ENCODE peak calls at places on chromosomes 2 and 18, in ten cellular contexts. U is psoas muscle; K is H9; D is natural killer cell; W is fibroblast of pulmonary artery; T is progenitor cell of endocrine pancreas; I is GM10248; M is fibroblast of the aortic adventitia; F is gastrocnemius medialis; E is CD8-positive, alpha-beta T cell. B is an unnamed sample.

GRCh38 chr2:237701033-237701858 is 73.9 kb downstream of the LRRFIP1 start:
- DNase-seq in U (no peak), K (no peak), D (no peak), W (no peak), T (no peak), I (no peak), M (no peak), F (no peak), E (no peak), B (no peak)

GRCh38 chr18:25422230-25422629 is 70.3 kb upstream of the ZNF521 start:
- DNase-seq in U (no peak), K (no peak), D (no peak), W (no peak), T (no peak), I (no peak), M (no peak), F (no peak), E (no peak), B (no peak)

GRCh38 chr2:11056614-11057013 is 98.7 kb upstream of the SLC66A3 start:
- DNase-seq in U (no peak), K (no peak), D (no peak), W (peak; percentile 63), T (no peak), I (no peak), M (peak; percentile 12), F (no peak), E (no peak), B (peak; percentile 92)

GRCh38 chr2:160609346-160609745 is 115.7 kb upstream of the RBMS1 start:
- DNase-seq in U (no peak), K (no peak), D (no peak), W (no peak), T (no peak), I (no peak), M (no peak), F (no peak), E (no peak), B (no peak)

GRCh38 chr2:157732596-157732995 is 103.9 kb upstream of the ACVR1C start:
- DNase-seq in U (no peak), K (no peak), D (no peak), W (no peak), T (no peak), I (no peak), M (no peak), F (no peak), E (no peak), B (no peak)

GRCh38 chr2:68689553-68690537 is 44.8 kb upstream of the ARHGAP25 start:
- DNase-seq in U (no peak), K (no peak), D (no peak), W (no peak), T (no peak), I (peak; percentile 68), M (no peak), F (no peak), E (no peak), B (no peak)

GRCh38 chr2:224155371-224155770 is 116.3 kb upstream of the SERPINE2 start:
- DNase-seq in U (no peak), K (no peak), D (no peak), W (no peak), T (no peak), I (no peak), M (no peak), F (no peak), E (no peak), B (no peak)

GRCh38 chr18:33277431-33277830 is 163.1 kb downstream of the CCDC178 start:
- DNase-seq in U (no peak), K (no peak), D (no peak), W (no peak), T (no peak), I (no peak), M (no peak), F (no peak), E (no peak), B (no peak)

GRCh38 chr2:55954306-55955035 is 30.9 kb upstream of the EFEMP1 start:
- DNase-seq in U (no peak), K (no peak), D (no peak), W (peak; percentile 78), T (no peak), I (no peak), M (peak; percentile 95), F (peak; percentile 3), E (no peak), B (peak; percentile 65)

GRCh38 chr2:16021611-16022363 is 81.4 kb downstream of the MYCN start:
- DNase-seq in U (no peak), K (no peak), D (no peak), W (no peak), T (no peak), I (no peak), M (no peak), F (no peak), E (no peak), B (no peak)

GRCh38 chr18:67778016-67778415 is 261.5 kb upstream of the DSEL start:
- DNase-seq in U (no peak), K (no peak), D (no peak), W (no peak), T (no peak), I (no peak), M (no peak), F (no peak), E (no peak), B (peak; percentile 28)

GRCh38 chr2:10659898-10660568 is 29.7 kb downstream of the NOL10 start:
- DNase-seq in U (peak; percentile 64), K (peak; percentile 63), D (no peak), W (peak; percentile 82), T (peak; percentile 33), I (no peak), M (peak; percentile 86), F (peak; percentile 14), E (no peak), B (peak; percentile 80)

GRCh38 chr2:43115884-43116283 is 110.5 kb downstream of the ZFP36L2 start:
- DNase-seq in U (no peak), K (no peak), D (no peak), W (no peak), T (no peak), I (no peak), M (no peak), F (no peak), E (no peak), B (no peak)

GRCh38 chr2:150136901-150137300 is 350.6 kb downstream of the RND3 start:
- DNase-seq in U (no peak), K (no peak), D (no peak), W (no peak), T (no peak), I (no peak), M (no peak), F (no peak), E (no peak), B (no peak)

GRCh38 chr2:163610817-163611556 is 124.8 kb downstream of the FIGN start:
- DNase-seq in U (no peak), K (peak; percentile 48), D (no peak), W (no peak), T (no peak), I (peak; percentile 13), M (no peak), F (no peak), E (no peak), B (no peak)

GRCh38 chr18:26429535-26429934 is 118.8 kb downstream of the KCTD1 start:
- DNase-seq in U (no peak), K (no peak), D (no peak), W (peak; percentile 75), T (no peak), I (no peak), M (peak; percentile 73), F (no peak), E (no peak), B (peak; percentile 82)

DNA sequence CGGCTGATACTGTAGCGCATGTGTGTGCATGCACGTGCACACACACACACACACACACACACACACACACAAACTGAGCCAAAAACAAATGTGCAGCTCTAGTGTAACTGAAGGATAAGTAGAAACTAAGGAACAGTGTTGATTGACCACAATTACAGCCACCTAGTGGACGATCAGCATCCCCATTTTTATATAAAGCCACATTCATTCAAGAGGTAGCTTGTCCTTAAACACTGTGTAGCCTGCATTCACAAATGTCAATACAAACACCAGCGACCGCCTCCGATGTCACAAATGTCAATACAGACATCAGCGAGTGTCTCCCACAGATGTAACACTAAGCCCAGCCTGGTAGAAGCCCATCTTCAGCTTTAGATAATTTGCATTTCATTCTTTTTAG is 167.4 kb downstream of the PTGR3 start:
- DNase-seq in U (no peak), K (no peak), D (no peak), W (peak; percentile 46), T (no peak), I (no peak), M (peak; percentile 53), F (no peak), E (no peak), B (peak; percentile 41)
- TF ChIP-seq CTCF in U (peak; percentile 12), K (peak; percentile 64), D (no peak), W (peak; percentile 46), T (peak; percentile 43), I (no peak), M (peak; percentile 52), F (no peak), E (no peak), B (peak; percentile 53)

DNA sequence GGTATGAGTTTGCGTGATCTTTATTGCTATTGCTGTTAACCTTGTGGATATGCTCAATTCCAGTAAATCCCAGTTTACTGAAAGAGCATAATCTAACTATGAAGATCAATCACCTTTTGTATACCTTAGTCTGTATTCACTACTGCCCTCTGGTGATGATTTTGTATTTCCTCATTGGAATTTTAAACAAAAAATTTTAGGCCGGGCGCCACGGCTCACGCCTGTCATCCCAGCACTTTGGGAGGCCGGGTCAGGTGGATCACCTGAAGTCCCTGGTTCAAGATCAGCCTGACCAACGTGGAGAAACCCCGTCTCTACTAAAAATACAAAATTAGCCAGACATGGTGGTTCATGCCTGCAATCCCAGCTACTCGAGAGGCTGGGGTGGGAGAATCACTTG is 5.1 kb downstream of the COMMD1 start:
- DNase-seq in U (no peak), K (no peak), D (no peak), W (peak; percentile 25), T (no peak), I (no peak), M (no peak), F (no peak), E (no peak), B (no peak)
- TF ChIP-seq CTCF in U (peak; percentile 15), K (peak; percentile 52), D (no peak), W (peak; percentile 28), T (peak; percentile 33), I (peak; percentile 0), M (peak; percentile 20), F (no peak), E (no peak), B (peak; percentile 16)

GRCh38 chr2:54497738-54498680 is 41.9 kb downstream of the SPTBN1 start:
- DNase-seq in U (no peak), K (peak; percentile 51), D (no peak), W (peak; percentile 50), T (no peak), I (no peak), M (peak; percentile 65), F (no peak), E (no peak), B (no peak)
- TF ChIP-seq CTCF in U (peak; percentile 45), K (peak; percentile 62), D (no peak), W (peak; percentile 34), T (peak; percentile 38), I (no peak), M (peak; percentile 55), F (peak; percentile 45), E (no peak), B (peak; percentile 45)

DNA sequence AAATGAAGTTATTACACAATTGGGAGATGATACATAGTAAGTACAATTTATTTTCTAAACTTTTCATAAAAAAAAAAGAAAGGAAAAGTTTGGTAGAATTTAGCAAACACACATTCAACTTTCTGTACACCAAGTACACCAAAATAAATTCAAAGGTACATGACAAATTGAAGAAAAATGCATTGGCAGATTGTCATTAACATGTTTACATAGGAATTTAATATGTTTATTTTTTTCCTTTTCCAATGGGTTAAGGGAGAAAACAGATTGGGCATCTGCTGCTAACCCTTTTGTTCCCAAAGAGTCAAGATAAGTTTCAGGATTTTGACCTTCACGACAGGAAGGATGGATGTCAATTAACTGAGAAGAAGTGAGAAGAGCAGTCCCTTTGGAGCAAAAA is 620.4 kb downstream of the XIRP2 start:
- DNase-seq in U (no peak), K (no peak), D (no peak), W (no peak), T (no peak), I (no peak), M (no peak), F (no peak), E (no peak), B (no peak)
- TF ChIP-seq CTCF in U (no peak), K (no peak), D (no peak), W (no peak), T (no peak), I (no peak), M (no peak), F (no peak), E (no peak), B (no peak)